ENCODE peak calls at places on chromosomes 1 and 21, in six cellular contexts. C is HFFc6; L is esophagus squamous epithelium; N is activated CD8-positive, alpha-beta T cell treated with anti-CD3 and anti-CD28 coated beads for 36 hours; S is colonic mucosa; G is brain microvascular endothelial cell. F is an unnamed sample.

GRCh38 chr1:55593299-55593698 is 378.1 kb upstream of the USP24 start:
- DNase-seq in S (no peak), N (no peak), C (no peak), L (no peak), G (no peak), F (no peak)

GRCh38 chr21:46099476-46099875 is 1.6 kb downstream of the COL6A2 start:
- DNase-seq in N (peak), L (no peak), C (no peak), G (no peak), S (peak), F (peak)

GRCh38 chr1:211589782-211590721 is 11.1 kb upstream of the SLC30A1 start:
- DNase-seq in L (no peak), S (no peak), C (no peak), N (no peak), G (peak), F (peak)

GRCh38 chr21:28884481-28884880 is 108.2 kb downstream of the LTN1 start:
- DNase-seq in S (no peak), L (no peak), N (no peak), C (no peak), G (no peak), F (peak)

GRCh38 chr1:191134796-191135195 is 657.1 kb upstream of the BRINP3 start:
- DNase-seq in G (no peak), S (no peak), L (no peak), C (no peak), N (no peak), F (peak)

GRCh38 chr1:118914379-118915161 is 73.6 kb downstream of the TBX15 start:
- DNase-seq in G (no peak), S (no peak), L (no peak), C (no peak), N (no peak), F (no peak)

GRCh38 chr1:44061857-44062256 is 30.6 kb upstream of the SLC6A9 start:
- DNase-seq in L (no peak), G (no peak), C (no peak), N (no peak), S (no peak), F (no peak)

GRCh38 chr1:220670365-220670764 is 19.8 kb upstream of the C1orf115 start:
- DNase-seq in G (no peak), L (no peak), S (no peak), N (no peak), C (no peak), F (no peak)

GRCh38 chr1:168603501-168604107 is 27.2 kb downstream of the XCL1 start:
- DNase-seq in C (peak), S (peak), L (no peak), N (peak), G (peak), F (peak)

GRCh38 chr1:49052102-49052501 is 275.4 kb upstream of the BEND5 start:
- DNase-seq in C (no peak), G (no peak), L (no peak), N (no peak), S (no peak), F (no peak)

GRCh38 chr21:32334980-32335471 is 36.4 kb downstream of the MRAP start:
- DNase-seq in C (no peak), G (no peak), L (no peak), S (no peak), N (no peak), F (no peak)

GRCh38 chr1:116350097-116350645 is 22.9 kb upstream of the ATP1A1 start:
- DNase-seq in N (no peak), S (no peak), G (no peak), L (no peak), C (no peak), F (peak)

GRCh38 chr1:167548059-167548932 is 5.3 kb downstream of the CREG1 start:
- DNase-seq in N (no peak), S (no peak), C (peak), L (no peak), G (peak), F (peak)

GRCh38 chr1:76381450-76382108 is 307.0 kb downstream of the ST6GALNAC3 start:
- DNase-seq in S (no peak), G (no peak), L (no peak), C (no peak), N (no peak), F (peak)

GRCh38 chr1:164641353-164641730 is 82.4 kb downstream of the PBX1 start:
- DNase-seq in N (no peak), L (no peak), C (peak), G (peak), S (no peak), F (peak)

DNA sequence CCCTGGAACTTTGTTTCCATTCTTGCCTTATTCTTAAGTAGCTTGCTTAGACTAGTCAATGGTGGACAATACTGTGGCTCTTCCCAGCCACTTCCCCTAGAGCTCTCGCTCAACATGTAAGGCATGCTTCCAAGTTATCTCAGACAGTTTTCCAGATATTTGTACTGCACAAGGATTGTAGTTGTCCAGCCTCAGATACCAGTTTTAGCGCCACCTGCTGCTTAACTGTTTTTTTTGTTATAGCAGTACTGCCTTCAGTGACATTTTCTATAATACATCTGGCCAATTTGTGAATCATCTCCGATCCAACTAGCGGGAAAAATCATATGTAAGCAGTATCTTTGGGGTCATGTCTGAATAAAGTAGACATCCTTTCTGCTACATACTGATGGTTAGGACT is 346.7 kb upstream of the ADGRL4 start:
- DNase-seq in S (no peak), G (peak), L (no peak), N (peak), C (peak), F (peak)
- TF ChIP-seq CTCF in S (no peak), G (peak), L (no peak), N (no peak), C (peak), F (peak)

GRCh38 chr1:218996362-218996761 is 177.3 kb upstream of the LYPLAL1 start:
- DNase-seq in G (no peak), N (no peak), S (no peak), C (peak), L (no peak), F (peak)
- TF ChIP-seq CTCF in G (no peak), N (no peak), S (no peak), C (peak), L (no peak), F (no peak)

DNA sequence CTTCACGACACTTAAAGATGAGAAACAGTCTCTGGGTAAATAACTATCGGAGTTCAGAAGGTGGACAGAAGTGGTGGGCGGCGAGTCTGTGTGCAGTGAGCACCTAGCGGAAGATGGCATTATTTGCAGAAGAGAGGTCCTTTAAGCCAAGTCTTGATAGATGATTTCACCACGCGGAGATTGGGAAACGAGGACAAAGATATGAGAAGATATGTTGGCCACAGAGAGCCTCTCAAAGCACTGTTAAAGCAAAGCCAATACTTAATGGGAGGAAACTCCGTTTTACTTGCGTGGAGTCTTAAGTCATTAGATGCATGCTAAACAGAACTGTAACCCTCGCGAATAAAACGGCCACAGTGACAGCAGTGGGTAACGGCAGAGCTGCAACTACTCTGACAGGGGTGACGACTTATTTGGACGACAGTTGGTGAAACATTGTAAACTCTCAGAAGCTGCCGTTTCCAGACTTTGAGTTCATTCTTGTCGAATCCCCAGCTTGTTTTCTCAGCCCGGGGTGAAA is 576 bp upstream of the CEP350 start:
- DNase-seq in C (peak), S (no peak), L (no peak), N (peak), G (peak), F (no peak)
- TF ChIP-seq CTCF in C (peak), S (peak), L (no peak), N (peak), G (peak), F (no peak)

GRCh38 chr21:41659791-41660560 is 106.9 kb downstream of the RIPK4 start:
- DNase-seq in S (no peak), C (no peak), N (no peak), G (peak), L (no peak), F (peak)

GRCh38 chr21:41660748-41661147 is 106.1 kb downstream of the RIPK4 start:
- DNase-seq in S (no peak), G (no peak), L (no peak), C (no peak), N (no peak), F (no peak)

GRCh38 chr21:41655259-41655658 is 111.6 kb downstream of the RIPK4 start:
- DNase-seq in S (no peak), N (no peak), L (no peak), G (no peak), C (no peak), F (no peak)

GRCh38 chr21:41656946-41657525 is 109.8 kb downstream of the RIPK4 start:
- DNase-seq in N (no peak), L (no peak), S (no peak), C (no peak), G (no peak), F (no peak)

DNA sequence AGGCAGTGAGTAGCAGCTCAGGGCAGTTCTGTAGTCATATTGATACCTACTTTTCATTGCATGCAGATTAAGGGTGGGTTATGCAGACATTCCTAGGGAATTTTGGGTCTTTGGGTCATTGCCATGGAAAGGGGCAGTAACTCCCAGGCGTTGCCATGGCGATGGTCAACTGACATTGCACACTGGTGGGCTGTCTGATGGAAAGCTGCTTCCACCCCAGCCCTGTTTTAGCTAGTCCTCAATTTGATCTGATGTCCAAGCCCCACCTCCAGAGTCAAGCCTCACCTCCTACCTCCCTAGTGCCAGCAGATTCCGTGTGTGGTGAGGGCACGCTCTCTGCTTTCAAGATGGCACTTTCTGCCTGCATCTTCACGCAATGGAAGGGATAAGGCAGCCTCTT is 108.5 kb downstream of the RIPK4 start:
- DNase-seq in S (no peak), C (no peak), N (no peak), L (no peak), G (no peak), F (no peak)
- TF ChIP-seq CTCF in S (no peak), C (no peak), N (no peak), L (no peak), G (no peak), F (no peak)

F was measured in fibroblast of lung.